ENCODE peak calls at places on chromosome 22, in ten cellular contexts. M is adrenal gland; C is immature natural killer cell; S is right atrium auricular region; A is effector memory CD8-positive, alpha-beta T cell; G is sciatic nerve; L is SK-N-SH; J is left lung; X is activated CD8-positive, alpha-beta memory T cell treated with anti-CD3 and anti-CD28 coated beads, Interleukin-2, amount 50 U/mL, for 48 hours; H is CMK. R is an unnamed sample.

GRCh38 chr22:46472722-46473016 is 64.8 kb downstream of the CELSR1 start:
- DNase-seq in M (no peak), C (no peak), S (no peak), A (no peak), G (no peak), L (no peak), J (no peak), X (no peak), H (no peak), R (no peak)

GRCh38 chr22:22558972-22559603 is at the start of gene PRAME:
- DNase-seq in M (peak), C (peak), S (no peak), A (peak), G (peak), L (peak), J (peak), X (peak), H (peak), R (peak)

GRCh38 chr22:19886605-19887250 is 32.1 kb upstream of the GNB1L start:
- DNase-seq in M (no peak), C (no peak), S (no peak), A (no peak), G (peak), L (no peak), J (peak), X (no peak), H (no peak), R (peak)

GRCh38 chr22:33873186-33873585 is 47.1 kb downstream of the LARGE1 start:
- DNase-seq in M (peak), C (no peak), S (peak), A (no peak), G (no peak), L (no peak), J (no peak), X (no peak), H (no peak), R (no peak)

GRCh38 chr22:35102663-35103062 is 36.7 kb downstream of the ISX start:
- DNase-seq in M (no peak), C (no peak), S (no peak), A (no peak), G (no peak), L (no peak), J (peak), X (no peak), H (peak), R (peak)

GRCh38 chr22:11598492-11599440 is 3929.2 kb upstream of the OR11H1 start:
- DNase-seq in M (no peak), C (no peak), S (no peak), A (no peak), G (no peak), L (no peak), J (no peak), X (no peak), H (no peak), R (no peak)

GRCh38 chr22:20273720-20274119 is 5.6 kb upstream of the RTN4R start:
- DNase-seq in M (no peak), C (no peak), S (no peak), A (no peak), G (no peak), L (no peak), J (no peak), X (no peak), H (no peak), R (no peak)

GRCh38 chr22:25880524-25880923 is 138.5 kb downstream of the MYO18B start:
- DNase-seq in M (no peak), C (no peak), S (no peak), A (no peak), G (no peak), L (no peak), J (no peak), X (no peak), H (no peak), R (no peak)

GRCh38 chr22:50469377-50470305 is 5.2 kb downstream of the SBF1 start:
- DNase-seq in M (peak), C (peak), S (no peak), A (peak), G (no peak), L (no peak), J (peak), X (peak), H (peak), R (peak)

GRCh38 chr22:40058265-40058664 is 63.5 kb downstream of the FAM83F start:
- DNase-seq in M (peak), C (no peak), S (no peak), A (no peak), G (no peak), L (no peak), J (no peak), X (peak), H (no peak), R (no peak)

GRCh38 chr22:37982151-37982838 is 2.1 kb downstream of the SOX10 start:
- DNase-seq in M (no peak), C (no peak), S (peak), A (no peak), G (no peak), L (no peak), J (no peak), X (no peak), H (no peak), R (no peak)

GRCh38 chr22:32660292-32660691 is 141.2 kb upstream of the TIMP3 start:
- DNase-seq in M (peak), C (peak), S (peak), A (peak), G (peak), L (peak), J (peak), X (peak), H (peak), R (peak)

GRCh38 chr22:45098056-45098455 is 65.7 kb upstream of the NUP50 start:
- DNase-seq in M (no peak), C (no peak), S (no peak), A (no peak), G (no peak), L (no peak), J (no peak), X (no peak), H (no peak), R (no peak)

GRCh38 chr22:24986816-24987215 is 34.3 kb downstream of the KIAA1671 start:
- DNase-seq in M (no peak), C (peak), S (no peak), A (no peak), G (no peak), L (no peak), J (no peak), X (no peak), H (no peak), R (no peak)

GRCh38 chr22:35728639-35729308 is 11.1 kb downstream of the APOL5 start:
- DNase-seq in M (no peak), C (no peak), S (no peak), A (no peak), G (no peak), L (no peak), J (no peak), X (no peak), H (no peak), R (no peak)

GRCh38 chr22:20431520-20432237 is 5.9 kb downstream of the SCARF2 start:
- DNase-seq in M (no peak), C (no peak), S (no peak), A (no peak), G (peak), L (peak), J (peak), X (no peak), H (no peak), R (no peak)

R was measured in cardiac fibroblast.